ENCODE peak calls at places on chromosomes 16 and 17, in six cellular contexts. N, K, H, F, O and P are unnamed samples.

GRCh38 chr17:68456529-68457167 is 648 bp downstream of the WIPI1 start:
- DNase-seq in N (peak; percentile 71), K (no peak), H (peak; percentile 90), F (peak; percentile 93), O (peak; percentile 19), P (peak; percentile 64)

GRCh38 chr17:10069301-10069700 is 129.1 kb downstream of the GAS7 start:
- DNase-seq in N (peak; percentile 47), K (no peak), H (no peak), F (no peak), O (no peak), P (no peak)

GRCh38 chr16:76932541-76933211 is 258.3 kb upstream of the MON1B start:
- DNase-seq in N (no peak), K (no peak), H (peak; percentile 17), F (no peak), O (no peak), P (no peak)

GRCh38 chr16:2471016-2471652 is at the start of gene NTN3:
- DNase-seq in N (no peak), K (no peak), H (no peak), F (peak; percentile 71), O (no peak), P (peak; percentile 83)

GRCh38 chr17:58692239-58693055 is at the start of gene RAD51C:
- DNase-seq in N (peak; percentile 87), K (peak; percentile 51), H (peak; percentile 83), F (peak; percentile 84), O (peak; percentile 94), P (peak; percentile 64)

GRCh38 chr16:84597518-84598390 is 20.1 kb downstream of the COTL1 start:
- DNase-seq in N (no peak), K (no peak), H (no peak), F (no peak), O (peak; percentile 78), P (no peak)

GRCh38 chr17:49670641-49671040 is 7.3 kb downstream of the SPOP start:
- DNase-seq in N (no peak), K (no peak), H (no peak), F (no peak), O (no peak), P (no peak)

GRCh38 chr17:38329284-38329683 is 14.5 kb downstream of the GPR179 start:
- DNase-seq in N (no peak), K (no peak), H (no peak), F (no peak), O (no peak), P (no peak)

GRCh38 chr17:47277921-47278320 is 24.3 kb downstream of the ITGB3 start:
- DNase-seq in N (no peak), K (no peak), H (peak; percentile 65), F (no peak), O (no peak), P (no peak)

GRCh38 chr17:28206292-28206691 is 112.7 kb upstream of the TMEM97 start:
- DNase-seq in N (no peak), K (no peak), H (no peak), F (no peak), O (no peak), P (no peak)

GRCh38 chr17:77194179-77194578 is 53.4 kb downstream of the SEC14L1 start:
- DNase-seq in N (no peak), K (no peak), H (no peak), F (no peak), O (no peak), P (no peak)

GRCh38 chr17:8007836-8008235 is 5.4 kb downstream of the GUCY2D start:
- DNase-seq in N (no peak), K (no peak), H (no peak), F (no peak), O (no peak), P (no peak)

GRCh38 chr17:9057310-9057709 is 36.0 kb downstream of the NTN1 start:
- DNase-seq in N (no peak), K (no peak), H (no peak), F (no peak), O (no peak), P (no peak)

GRCh38 chr16:71627631-71628236 is 1.8 kb downstream of the MARVELD3 start:
- DNase-seq in N (no peak), K (no peak), H (no peak), F (peak; percentile 68), O (no peak), P (no peak)

GRCh38 chr16:84197487-84198128 is 6.7 kb downstream of the ADAD2 start:
- DNase-seq in N (no peak), K (no peak), H (no peak), F (no peak), O (no peak), P (no peak)

GRCh38 chr17:5122586-5123342 is 6.9 kb downstream of the USP6 start:
- DNase-seq in N (peak; percentile 37), K (peak; percentile 20), H (no peak), F (peak; percentile 67), O (no peak), P (peak; percentile 49)

GRCh38 chr16:57590654-57591085 is 37.8 kb upstream of the ADGRG1 start:
- DNase-seq in N (no peak), K (no peak), H (peak; percentile 80), F (no peak), O (no peak), P (no peak)

GRCh38 chr16:62022688-62023087 is 13.6 kb downstream of the CDH8 start:
- DNase-seq in N (no peak), K (no peak), H (no peak), F (peak; percentile 7), O (no peak), P (no peak)

GRCh38 chr16:54282923-54283734 is 3.5 kb downstream of the IRX3 start:
- DNase-seq in N (no peak), K (no peak), H (no peak), F (peak; percentile 56), O (no peak), P (peak; percentile 27)

GRCh38 chr16:88651276-88651988 is 579 bp upstream of the CYBA start:
- DNase-seq in N (no peak), K (no peak), H (no peak), F (peak; percentile 48), O (no peak), P (peak; percentile 75)

GRCh38 chr16:79312502-79312901 is 288.0 kb downstream of the MAF start:
- DNase-seq in N (no peak), K (no peak), H (no peak), F (no peak), O (no peak), P (no peak)

GRCh38 chr16:8867483-8868271 is 1.1 kb downstream of the CARHSP1 start:
- DNase-seq in N (peak; percentile 79), K (no peak), H (no peak), F (no peak), O (peak; percentile 31), P (peak; percentile 45)

GRCh38 chr17:82339634-82340580 is 6.3 kb upstream of the SECTM1 start:
- DNase-seq in N (peak; percentile 36), K (no peak), H (no peak), F (no peak), O (peak; percentile 64), P (no peak)
- TF ChIP-seq CTCF in N (no peak), K (no peak), H (no peak), F (no peak), O (no peak), P (no peak)

DNA sequence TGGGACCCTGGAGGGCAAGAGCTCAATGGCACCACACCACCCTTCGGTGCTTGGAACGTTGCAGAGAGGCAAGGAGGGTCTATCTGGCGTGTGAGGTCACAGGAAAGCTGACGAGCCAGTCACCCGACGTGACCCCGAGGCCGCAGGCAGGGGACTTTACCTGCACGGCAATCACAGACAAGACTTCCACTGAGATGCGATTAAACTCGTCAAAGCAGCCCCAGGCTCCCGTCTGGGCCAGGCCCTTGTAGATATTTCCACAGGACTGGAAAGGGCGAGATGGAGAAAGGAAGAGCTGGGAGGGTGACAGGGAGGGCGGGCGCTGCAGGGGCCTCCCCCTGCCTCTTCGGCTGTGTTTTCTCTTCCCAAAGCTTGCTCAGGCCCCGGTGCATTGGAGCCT is 78.3 kb downstream of the DNAH17 start:
- DNase-seq in N (no peak), K (no peak), H (no peak), F (peak; percentile 46), O (no peak), P (no peak)
- TF ChIP-seq CTCF in N (no peak), K (no peak), H (no peak), F (no peak), O (no peak), P (no peak)

GRCh38 chr16:68228652-68229051 is 7.3 kb downstream of the ESRP2 start:
- DNase-seq in N (no peak), K (no peak), H (no peak), F (no peak), O (no peak), P (no peak)

GRCh38 chr16:68230176-68230571 is 5.8 kb downstream of the ESRP2 start:
- DNase-seq in N (no peak), K (no peak), H (no peak), F (no peak), O (no peak), P (no peak)

GRCh38 chr16:68229431-68230175 is 6.3 kb downstream of the ESRP2 start:
- DNase-seq in N (peak; percentile 37), K (peak; percentile 34), H (peak; percentile 65), F (peak; percentile 73), O (peak; percentile 41), P (peak; percentile 59)

GRCh38 chr16:68227183-68227793 is 8.6 kb downstream of the ESRP2 start:
- DNase-seq in N (no peak), K (no peak), H (no peak), F (no peak), O (no peak), P (no peak)

DNA sequence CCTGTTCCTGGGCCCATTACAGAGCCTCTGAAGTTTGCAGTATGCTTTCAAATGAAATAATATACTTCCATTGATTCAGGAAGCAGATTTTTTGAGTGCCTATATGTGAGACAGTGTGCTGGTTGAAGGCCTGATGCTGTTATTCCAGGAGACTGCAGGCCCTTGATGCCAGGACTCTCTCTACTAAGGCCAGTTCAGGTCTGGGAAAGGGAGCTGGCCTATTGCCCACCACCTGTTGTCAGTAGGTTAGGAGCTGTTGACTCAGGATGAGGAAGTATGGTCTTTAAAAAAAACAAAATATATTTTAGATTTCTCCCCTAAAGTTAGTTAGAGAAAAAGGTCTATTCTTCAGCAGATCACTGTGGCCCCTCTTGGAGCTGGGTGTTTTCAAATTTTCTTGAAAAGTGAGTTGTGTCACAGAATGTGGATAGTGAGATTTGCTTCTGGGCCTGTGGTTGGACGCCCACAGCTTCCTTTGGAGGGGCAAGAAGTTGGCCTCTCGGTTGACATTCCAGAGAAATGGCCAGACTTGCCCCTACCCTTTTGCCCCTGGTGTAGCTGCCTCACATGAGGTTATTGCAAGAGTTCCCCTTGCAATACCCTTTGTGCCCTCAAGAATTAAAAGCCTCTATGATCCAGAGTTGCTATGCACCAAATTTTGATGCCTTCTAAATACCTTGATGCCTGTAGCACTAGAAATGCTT is 7.9 kb downstream of the ESRP2 start:
- DNase-seq in N (no peak), K (no peak), H (no peak), F (no peak), O (no peak), P (no peak)
- TF ChIP-seq CTCF in N (no peak), K (no peak), H (no peak), F (no peak), O (no peak), P (no peak)

GRCh38 chr17:75896360-75897075 is at the start of gene TRIM65:
- DNase-seq in N (peak; percentile 86), K (peak; percentile 61), H (peak; percentile 74), F (peak; percentile 83), O (peak; percentile 68), P (peak; percentile 84)
- TF ChIP-seq CTCF in N (peak; percentile 78), K (peak; percentile 36), H (peak; percentile 59), F (no peak), O (no peak), P (no peak)

DNA sequence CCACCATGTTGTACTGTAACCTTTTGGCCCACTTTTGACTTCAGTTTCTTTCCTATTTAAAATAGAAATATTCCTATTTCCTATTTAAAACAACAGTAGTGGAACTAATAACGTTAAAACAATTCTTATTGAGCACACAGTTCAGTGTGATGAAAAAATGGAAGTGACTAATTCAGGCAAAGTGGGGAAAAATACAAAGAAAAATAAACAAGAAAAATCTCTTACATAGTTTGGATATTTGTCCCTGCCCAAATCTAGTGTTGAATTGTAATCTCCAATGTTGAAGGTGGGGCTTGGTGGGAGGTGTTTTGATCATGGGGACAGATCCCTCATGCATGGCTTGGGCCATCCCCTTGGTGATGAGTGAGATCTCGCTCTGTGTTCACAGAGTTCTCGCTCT is 198.1 kb upstream of the CPHXL start:
- DNase-seq in N (no peak), K (no peak), H (peak; percentile 21), F (no peak), O (no peak), P (no peak)
- TF ChIP-seq CTCF in N (no peak), K (no peak), H (no peak), F (no peak), O (no peak), P (no peak)